ENCODE peak calls at places on chromosomes 6 and 20, in four cellular contexts. One of them, this sample, is unnamed.

GRCh38 chr6:118220429-118221128 is 313.5 kb downstream of the SLC35F1 start:
- DNase-seq in mesenchymal stem cell: no peak
- DNase-seq in pancreas: no peak
- DNase-seq in right atrium auricular region: no peak
- DNase-seq in this sample: no peak

GRCh38 chr6:166461821-166462460 is 79.2 kb upstream of the MPC1 start:
- DNase-seq in mesenchymal stem cell: no peak
- DNase-seq in right atrium auricular region: no peak
- DNase-seq in pancreas: no peak
- DNase-seq in this sample: no peak

GRCh38 chr6:137234505-137234863 is 15.3 kb upstream of the IFNGR1 start:
- DNase-seq in mesenchymal stem cell: no peak
- DNase-seq in pancreas: no peak
- DNase-seq in right atrium auricular region: no peak
- DNase-seq in this sample: no peak

GRCh38 chr6:144768676-144769599 is 483.8 kb downstream of the UTRN start:
- DNase-seq in right atrium auricular region: no peak
- DNase-seq in pancreas: no peak
- DNase-seq in mesenchymal stem cell: no peak
- DNase-seq in this sample: peak; percentile 25

GRCh38 chr20:48098099-48098498 is 312.8 kb upstream of the SULF2 start:
- DNase-seq in right atrium auricular region: no peak
- DNase-seq in pancreas: no peak
- DNase-seq in mesenchymal stem cell: peak; percentile 3
- DNase-seq in this sample: peak; percentile 32

GRCh38 chr6:8175046-8175777 is 72.9 kb upstream of the EEF1E1 start:
- DNase-seq in pancreas: no peak
- DNase-seq in mesenchymal stem cell: no peak
- DNase-seq in right atrium auricular region: no peak
- DNase-seq in this sample: peak; percentile 42

GRCh38 chr6:128512296-128512695 is 8.1 kb downstream of the PTPRK start:
- DNase-seq in right atrium auricular region: no peak
- DNase-seq in mesenchymal stem cell: no peak
- DNase-seq in pancreas: no peak
- DNase-seq in this sample: no peak

GRCh38 chr6:161359617-161359945 is 85.7 kb upstream of the AGPAT4 start:
- DNase-seq in right atrium auricular region: no peak
- DNase-seq in mesenchymal stem cell: no peak
- DNase-seq in pancreas: no peak
- DNase-seq in this sample: no peak

GRCh38 chr6:166624275-166624674 is 2.8 kb downstream of the RPS6KA2 start:
- DNase-seq in right atrium auricular region: peak; percentile 74
- DNase-seq in mesenchymal stem cell: peak; percentile 82
- DNase-seq in pancreas: no peak
- DNase-seq in this sample: no peak

GRCh38 chr6:167467793-167468431 is 143.0 kb downstream of the TTLL2 start:
- DNase-seq in right atrium auricular region: peak; percentile 21
- DNase-seq in pancreas: no peak
- DNase-seq in mesenchymal stem cell: no peak
- DNase-seq in this sample: no peak

GRCh38 chr20:11604339-11604738 is 313.4 kb upstream of the BTBD3 start:
- DNase-seq in pancreas: no peak
- DNase-seq in mesenchymal stem cell: no peak
- DNase-seq in right atrium auricular region: no peak
- DNase-seq in this sample: no peak

GRCh38 chr20:723756-724155 is 44.5 kb downstream of the SLC52A3 start:
- DNase-seq in right atrium auricular region: no peak
- DNase-seq in mesenchymal stem cell: no peak
- DNase-seq in pancreas: no peak
- DNase-seq in this sample: no peak

GRCh38 chr6:131946404-131946991 is 4.7 kb downstream of the CCN2 start:
- DNase-seq in pancreas: no peak
- DNase-seq in mesenchymal stem cell: peak; percentile 73
- DNase-seq in right atrium auricular region: no peak
- DNase-seq in this sample: peak; percentile 13

GRCh38 chr6:111890981-111891380 is 17.7 kb upstream of the FYN start:
- DNase-seq in pancreas: no peak
- DNase-seq in mesenchymal stem cell: no peak
- DNase-seq in right atrium auricular region: no peak
- DNase-seq in this sample: no peak

GRCh38 chr6:111898452-111898851 is 25.2 kb upstream of the FYN start:
- DNase-seq in right atrium auricular region: no peak
- DNase-seq in pancreas: no peak
- DNase-seq in mesenchymal stem cell: no peak
- DNase-seq in this sample: peak; percentile 82

GRCh38 chr6:111894272-111894671 is 21.0 kb upstream of the FYN start:
- DNase-seq in mesenchymal stem cell: peak; percentile 31
- DNase-seq in pancreas: no peak
- DNase-seq in right atrium auricular region: no peak
- DNase-seq in this sample: no peak

GRCh38 chr6:111892431-111892830 is 19.2 kb upstream of the FYN start:
- DNase-seq in right atrium auricular region: no peak
- DNase-seq in mesenchymal stem cell: no peak
- DNase-seq in pancreas: no peak
- DNase-seq in this sample: no peak

GRCh38 chr6:111894951-111895350 is 21.7 kb upstream of the FYN start:
- DNase-seq in mesenchymal stem cell: no peak
- DNase-seq in right atrium auricular region: no peak
- DNase-seq in pancreas: no peak
- DNase-seq in this sample: no peak
- H3K27ac ChIP-seq in mesenchymal stem cell: no peak overlapping the region
- H3K27ac ChIP-seq in right atrium auricular region: no peak overlapping the region
- H3K27ac ChIP-seq in pancreas: no peak overlapping the region
- H3K27ac ChIP-seq in this sample: no peak overlapping the region

DNA sequence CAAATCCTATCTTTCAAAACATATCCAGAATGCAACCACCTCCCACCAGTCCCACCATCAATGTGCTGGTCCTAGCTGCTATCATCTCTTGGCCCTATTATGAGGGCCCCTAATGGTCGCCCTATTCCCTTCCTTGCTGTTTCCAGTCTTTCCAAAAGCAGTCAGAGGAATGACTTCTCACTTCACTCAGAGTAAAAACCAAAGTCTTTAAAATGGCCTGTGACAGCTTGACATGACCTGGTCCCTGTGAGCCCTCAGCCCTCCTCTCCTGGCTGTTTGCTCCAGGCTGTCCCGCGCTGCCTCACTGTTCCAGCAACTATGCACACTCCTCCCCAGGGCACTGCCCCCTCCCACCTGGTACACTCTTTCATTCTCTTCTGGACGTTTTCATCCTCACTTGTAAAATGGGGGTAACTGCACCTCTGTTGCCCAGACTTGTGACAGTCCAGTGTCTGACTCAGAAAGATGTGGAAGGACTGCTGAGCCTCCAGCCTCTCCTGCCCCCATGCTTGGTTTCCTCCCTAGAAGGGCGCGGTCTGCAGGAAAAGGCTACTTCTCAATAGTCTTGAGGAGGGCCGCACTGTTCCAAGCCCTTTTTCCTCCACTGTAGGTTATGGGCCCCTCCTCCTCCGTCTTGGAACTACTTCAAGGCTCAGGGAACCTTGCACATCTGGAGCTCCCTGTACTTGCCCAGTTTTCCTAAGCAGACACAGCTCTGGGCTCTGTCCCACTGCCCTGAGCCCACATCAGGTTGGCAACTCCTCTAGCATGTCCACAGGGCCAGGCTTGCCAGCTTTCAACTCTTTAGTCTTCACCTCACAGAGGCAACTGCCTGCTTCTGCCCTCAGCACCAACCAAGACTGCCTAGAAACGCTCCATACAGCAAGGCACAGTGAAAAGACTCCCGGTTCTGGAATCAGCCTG is 64.7 kb downstream of the MYH7B start:
- DNase-seq in pancreas: no peak
- DNase-seq in mesenchymal stem cell: no peak
- DNase-seq in right atrium auricular region: peak; percentile 54
- DNase-seq in this sample: no peak
- H3K36me3 ChIP-seq in pancreas: no peaks in the 10 kb centered on the region
- H3K36me3 ChIP-seq in mesenchymal stem cell: peaks cover 68% of the 10 kb centered on the region
- H3K36me3 ChIP-seq in right atrium auricular region: peaks cover 50% of the 10 kb centered on the region
- H3K36me3 ChIP-seq in this sample: peaks cover 32% of the 10 kb centered on the region

GRCh38 chr6:120606743-120607142 is 727.5 kb downstream of the TBC1D32 start:
- DNase-seq in right atrium auricular region: no peak
- DNase-seq in pancreas: no peak
- DNase-seq in mesenchymal stem cell: no peak
- DNase-seq in this sample: no peak

GRCh38 chr6:120604510-120604909 is 729.8 kb downstream of the TBC1D32 start:
- DNase-seq in pancreas: no peak
- DNase-seq in mesenchymal stem cell: no peak
- DNase-seq in right atrium auricular region: no peak
- DNase-seq in this sample: no peak

DNA sequence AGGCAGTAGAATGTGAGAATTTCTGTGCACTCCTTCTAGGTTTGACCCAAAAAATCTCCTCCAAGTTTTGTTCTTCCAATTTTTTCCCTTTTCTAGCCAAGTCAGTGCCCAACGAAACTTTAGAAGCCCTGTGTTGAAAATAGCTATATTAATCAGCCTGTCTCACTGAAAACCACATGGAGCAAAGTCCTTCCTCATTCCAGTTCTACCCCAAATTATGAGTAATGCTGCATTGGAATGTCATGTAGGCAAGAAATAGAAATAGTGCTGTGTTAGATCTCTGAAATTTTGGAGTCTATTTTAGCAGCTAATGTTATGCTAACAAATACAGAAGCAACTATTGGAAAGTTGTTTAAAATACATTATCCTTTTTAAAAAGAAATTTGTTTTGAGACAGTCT is 725.5 kb downstream of the TBC1D32 start:
- DNase-seq in mesenchymal stem cell: no peak
- DNase-seq in right atrium auricular region: no peak
- DNase-seq in pancreas: no peak
- DNase-seq in this sample: peak; percentile 16
- H3K27ac ChIP-seq in mesenchymal stem cell: no peak overlapping the region
- H3K27ac ChIP-seq in right atrium auricular region: no peak overlapping the region
- H3K27ac ChIP-seq in pancreas: no peak overlapping the region
- H3K27ac ChIP-seq in this sample: peak overlapping the region; percentile 19

DNA sequence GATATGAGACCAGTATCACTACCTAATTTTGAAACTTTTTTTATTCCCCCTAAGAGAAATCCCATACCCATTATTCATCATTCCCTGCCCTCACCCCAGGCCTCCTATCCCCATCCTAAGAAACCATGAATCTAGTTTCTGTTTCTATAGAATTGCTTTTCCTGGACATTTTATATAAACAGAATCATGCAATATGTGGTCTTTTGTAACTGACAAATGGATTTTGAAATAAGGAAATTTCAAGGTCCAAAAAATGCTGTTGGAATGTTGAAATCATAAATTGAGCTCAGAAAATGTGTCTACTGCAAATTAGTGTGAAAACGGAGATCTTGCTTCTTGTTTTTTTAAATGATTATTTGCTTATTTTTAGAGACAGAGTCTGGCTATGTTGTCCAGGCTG is 25.1 kb downstream of the RNF217 start:
- DNase-seq in mesenchymal stem cell: no peak
- DNase-seq in right atrium auricular region: no peak
- DNase-seq in pancreas: no peak
- DNase-seq in this sample: no peak
- H3K36me3 ChIP-seq in mesenchymal stem cell: peaks cover 6% of the 10 kb centered on the region
- H3K36me3 ChIP-seq in right atrium auricular region: no peaks in the 10 kb centered on the region
- H3K36me3 ChIP-seq in pancreas: no peaks in the 10 kb centered on the region
- H3K36me3 ChIP-seq in this sample: peaks cover 6% of the 10 kb centered on the region

This sample was measured in SJCRH30.